ENCODE peak calls at places on chromosomes 12 and 14, in six cellular contexts. V is fibroblast of lung, N is kidney, W is mammary epithelial cell, K is PC-3, D is neural progenitor cell. H is an unnamed sample.

GRCh38 chr14:42927313-42927712 is 1320.6 kb downstream of the LRFN5 start:
- DNase-seq in N (no peak), K (peak; percentile 78), V (no peak), W (no peak), D (no peak), H (no peak)

GRCh38 chr14:101442451-101442850 is 118.8 kb upstream of the DIO3 start:
- DNase-seq in D (no peak), V (no peak), W (no peak), N (no peak), K (no peak), H (no peak)

GRCh38 chr12:7411343-7411742 is 32.6 kb downstream of the CD163L1 start:
- DNase-seq in W (no peak), K (no peak), D (no peak), V (no peak), N (no peak), H (no peak)

GRCh38 chr14:21263284-21264024 is 5.8 kb downstream of the HNRNPC start:
- DNase-seq in W (no peak), K (no peak), N (no peak), V (peak; percentile 79), D (no peak), H (no peak)

GRCh38 chr12:3398196-3398789 is 92.7 kb upstream of the PRMT8 start:
- DNase-seq in N (no peak), W (peak; percentile 17), K (no peak), V (no peak), D (no peak), H (no peak)

GRCh38 chr12:27549801-27550652 is 26.0 kb downstream of the PPFIBP1 start:
- DNase-seq in W (peak; percentile 93), N (peak; percentile 84), D (no peak), V (peak; percentile 99), K (peak; percentile 99), H (peak; percentile 89)

GRCh38 chr14:65958664-65959562 is 527.3 kb upstream of the CCDC196 start:
- DNase-seq in D (peak; percentile 62), W (no peak), V (peak; percentile 44), N (peak; percentile 66), K (peak; percentile 55), H (peak; percentile 35)

GRCh38 chr12:7145671-7146070 is 15.5 kb downstream of the CLSTN3 start:
- DNase-seq in K (no peak), V (no peak), D (no peak), N (no peak), W (no peak), H (no peak)

GRCh38 chr14:29126361-29126760 is 359.8 kb downstream of the FOXG1 start:
- DNase-seq in V (peak; percentile 20), N (no peak), K (no peak), D (no peak), W (no peak), H (no peak)

GRCh38 chr12:10364839-10365681 is 24.8 kb downstream of the KLRK1 start:
- DNase-seq in V (peak; percentile 91), N (peak; percentile 58), W (peak; percentile 83), K (peak; percentile 79), D (peak; percentile 45), H (peak; percentile 82)

GRCh38 chr12:22755629-22756028 is 130.7 kb downstream of the ETNK1 start:
- DNase-seq in D (no peak), V (no peak), K (no peak), N (no peak), W (no peak), H (no peak)

GRCh38 chr12:132238487-132239248 is 90.7 kb downstream of the GALNT9 start:
- DNase-seq in D (no peak), W (no peak), V (no peak), K (no peak), N (peak; percentile 9), H (no peak)

GRCh38 chr12:9943244-9943643 is 11.1 kb upstream of the CLEC2A start:
- DNase-seq in K (no peak), W (no peak), D (no peak), N (peak; percentile 61), V (no peak), H (no peak)

GRCh38 chr14:68143341-68143807 is 323.8 kb downstream of the RAD51B start:
- DNase-seq in W (no peak), V (peak; percentile 92), D (no peak), N (peak; percentile 78), K (peak; percentile 28), H (peak; percentile 48)

GRCh38 chr12:12665194-12665593 is 30.8 kb downstream of the GPR19 start:
- DNase-seq in D (no peak), K (no peak), W (no peak), V (no peak), N (no peak), H (no peak)

GRCh38 chr12:12673296-12673695 is 22.7 kb downstream of the GPR19 start:
- DNase-seq in N (no peak), D (no peak), K (peak; percentile 53), V (no peak), W (no peak), H (no peak)

GRCh38 chr12:12663644-12664294 is 32.2 kb downstream of the GPR19 start:
- DNase-seq in N (no peak), K (no peak), W (no peak), D (no peak), V (no peak), H (no peak)

GRCh38 chr12:12671850-12672660 is 23.9 kb downstream of the GPR19 start:
- DNase-seq in K (peak; percentile 46), V (peak; percentile 18), D (no peak), W (peak; percentile 28), N (no peak), H (no peak)

GRCh38 chr12:12668005-12668404 is 28.0 kb downstream of the GPR19 start:
- DNase-seq in D (no peak), N (no peak), W (no peak), K (no peak), V (no peak), H (no peak)
- H3K4me1 ChIP-seq in D (no peaks in the 10 kb centered on the region), N (no peaks in the 10 kb centered on the region), W (no peaks in the 10 kb centered on the region), K (peaks cover 11% of the 10 kb centered on the region), V (peaks cover 3% of the 10 kb centered on the region), H (no peaks in the 10 kb centered on the region)

GRCh38 chr12:116202940-116203339 is 74.6 kb downstream of the MED13L start:
- DNase-seq in N (no peak), V (peak; percentile 32), D (no peak), W (no peak), K (no peak), H (no peak)
- TF ChIP-seq CTCF in N (no peak), V (peak; percentile 22), D (no peak), W (peak; percentile 12), K (no peak), H (no peak)

GRCh38 chr14:93104961-93105360 is 10.8 kb downstream of the ITPK1 start:
- DNase-seq in V (no peak), N (no peak), K (no peak), D (no peak), W (no peak), H (no peak)
- H3K9ac ChIP-seq in V (no peak overlapping the region), N (no peak overlapping the region), K (no peak overlapping the region), D (no peak overlapping the region), W (no peak overlapping the region), H (no peak overlapping the region)

DNA sequence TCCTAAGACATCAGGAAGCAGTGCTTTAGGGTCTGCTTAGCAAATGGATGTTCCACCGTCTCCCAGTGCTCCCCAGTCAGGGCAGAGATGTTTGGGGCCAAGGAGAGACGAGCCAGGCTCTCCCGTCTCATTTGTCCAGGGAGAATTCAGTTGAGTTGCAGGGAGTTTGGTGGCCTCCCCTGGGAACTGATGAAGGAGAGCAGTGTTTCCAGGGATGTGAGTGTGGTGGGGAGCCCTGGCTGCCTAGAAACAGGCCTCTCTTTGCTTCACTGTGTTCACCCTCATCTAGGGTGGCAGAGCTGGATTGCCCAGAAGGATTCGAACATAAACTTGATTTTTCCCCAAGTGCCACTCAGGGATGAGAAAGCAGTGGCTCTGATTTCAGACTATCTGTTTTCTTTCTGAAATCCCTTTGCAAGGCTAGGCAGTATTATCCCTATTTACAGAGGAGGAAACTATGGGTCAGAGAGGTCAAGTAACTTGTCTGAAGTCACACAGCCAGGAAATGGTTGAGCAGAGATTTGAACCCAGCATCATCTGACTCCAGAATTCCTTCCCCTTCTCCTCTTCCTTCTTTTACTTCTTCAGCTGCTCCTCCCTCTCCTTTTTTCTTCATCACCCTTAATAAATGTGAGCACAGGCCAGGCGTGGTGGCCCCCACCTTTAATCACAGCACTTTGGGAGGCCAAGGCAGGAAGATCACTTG is 6.6 kb downstream of the TPCN1 start:
- DNase-seq in N (peak; percentile 9), V (no peak), D (no peak), K (no peak), W (no peak), H (peak; percentile 19)
- H3K4me1 ChIP-seq in N (peaks cover 30% of the 10 kb centered on the region), V (peaks cover 6% of the 10 kb centered on the region), D (peaks cover 6% of the 10 kb centered on the region), K (peaks cover 12% of the 10 kb centered on the region), W (peaks cover 15% of the 10 kb centered on the region), H (peaks cover 52% of the 10 kb centered on the region)

GRCh38 chr14:105987563-105987962 is 461.2 kb downstream of the TMEM121 start:
- DNase-seq in K (no peak), N (no peak), D (no peak), W (no peak), V (no peak), H (no peak)
- TF ChIP-seq CTCF in K (no peak), N (no peak), D (no peak), W (no peak), V (no peak), H (no peak)

DNA sequence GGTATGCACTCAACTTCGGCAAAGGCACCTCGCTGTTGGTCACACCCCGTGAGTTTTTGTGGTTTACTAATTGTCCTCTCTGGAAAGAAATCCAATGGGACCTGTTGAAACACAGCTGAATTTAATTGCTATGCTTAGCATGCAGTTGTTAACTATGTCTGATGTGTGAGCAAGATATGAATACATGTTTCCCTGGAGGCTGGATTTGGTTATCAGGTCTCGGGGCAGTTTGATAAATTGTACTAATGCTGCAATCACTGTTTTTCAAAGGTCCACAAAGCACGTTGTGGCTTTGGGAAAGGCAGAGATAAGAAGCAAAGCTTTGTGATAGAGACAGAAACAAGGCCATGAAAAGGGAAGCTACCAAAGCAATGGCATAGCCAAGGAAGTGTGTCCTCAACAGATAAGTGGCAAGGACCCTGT is 91.3 kb downstream of the DAD1 start:
- DNase-seq in D (no peak), W (peak; percentile 24), K (no peak), V (no peak), N (no peak), H (no peak)
- H3K9ac ChIP-seq in D (no peak overlapping the region), W (no peak overlapping the region), K (no peak overlapping the region), V (no peak overlapping the region), N (no peak overlapping the region), H (no peak overlapping the region)

DNA sequence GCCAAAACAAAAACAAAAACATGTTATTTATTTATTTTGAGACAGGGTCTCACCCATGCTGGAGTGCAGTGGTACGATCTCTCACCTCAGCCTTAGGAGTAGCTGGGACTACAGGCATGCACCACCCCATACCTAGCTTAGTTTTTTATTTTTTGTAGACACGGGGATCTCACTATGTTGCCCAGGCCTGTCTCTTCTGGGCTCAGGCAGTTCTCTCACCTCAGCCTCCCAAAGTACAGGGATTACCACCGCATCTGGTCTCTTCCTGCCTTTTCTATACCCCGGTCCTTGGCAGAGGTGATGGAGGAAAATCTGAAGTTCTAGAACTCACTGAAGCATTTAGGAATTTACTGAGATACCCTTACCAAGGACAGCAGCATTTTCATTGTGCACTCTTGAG is 6.8 kb upstream of the IRF2BPL start:
- DNase-seq in K (no peak), W (no peak), V (no peak), D (no peak), N (no peak), H (no peak)
- H3K4me1 ChIP-seq in K (peaks cover 83% of the 10 kb centered on the region), W (peaks cover 61% of the 10 kb centered on the region), V (peaks cover 42% of the 10 kb centered on the region), D (peaks cover 42% of the 10 kb centered on the region), N (peaks cover 37% of the 10 kb centered on the region), H (peaks cover 63% of the 10 kb centered on the region)